ENCODE peak calls at places on chromosomes 2 and 18, in nine cellular contexts. H, T, D, R, X, L, C, F and N are unnamed samples.

GRCh38 chr2:239502430-239503221 is 101.8 kb upstream of the HDAC4 start:
- DNase-seq in X (no peak), C (no peak), T (no peak), H (no peak), F (no peak), L (no peak), R (no peak), D (no peak), N (no peak)

GRCh38 chr2:111668741-111669140 is 215.3 kb downstream of the ANAPC1 start:
- DNase-seq in L (no peak), F (no peak), R (no peak), H (no peak), D (no peak), C (no peak), T (no peak), X (no peak), N (no peak)

GRCh38 chr2:36044389-36044788 is 311.2 kb upstream of the CRIM1 start:
- DNase-seq in D (no peak), H (no peak), T (no peak), R (no peak), F (no peak), X (no peak), C (no peak), L (no peak), N (no peak)

GRCh38 chr18:3402962-3403585 is 46.9 kb upstream of the TGIF1 start:
- DNase-seq in F (peak), C (no peak), H (peak), L (peak), T (no peak), X (no peak), R (peak), D (peak), N (no peak)

GRCh38 chr2:48482313-48482712 is 47.6 kb upstream of the STON1 start:
- DNase-seq in L (no peak), R (no peak), D (no peak), F (peak), X (no peak), C (no peak), T (no peak), H (no peak), N (no peak)

GRCh38 chr2:226017534-226017933 is 618.0 kb downstream of the NYAP2 start:
- DNase-seq in L (no peak), F (no peak), H (no peak), D (no peak), X (no peak), T (no peak), R (no peak), C (no peak), N (no peak)

GRCh38 chr2:73239776-73240175 is 5.7 kb downstream of the CCT7 start:
- DNase-seq in F (peak), D (no peak), H (no peak), T (no peak), X (no peak), R (no peak), L (peak), C (no peak), N (no peak)

GRCh38 chr2:82256288-82256687 is 1951.7 kb upstream of the LRRTM1 start:
- DNase-seq in C (no peak), X (no peak), T (no peak), F (no peak), D (no peak), R (no peak), H (no peak), L (no peak), N (no peak)

GRCh38 chr2:190935054-190935453 is 54.4 kb downstream of the GLS start:
- DNase-seq in D (no peak), X (no peak), T (no peak), L (no peak), R (no peak), C (no peak), H (no peak), F (no peak), N (no peak)

GRCh38 chr18:36256094-36256493 is 41.4 kb upstream of the FHOD3 start:
- DNase-seq in D (no peak), R (no peak), L (no peak), X (no peak), T (no peak), F (no peak), H (no peak), C (no peak), N (no peak)

GRCh38 chr2:54115284-54116137 is at the start of gene ACYP2:
- DNase-seq in F (peak), C (peak), D (peak), H (peak), X (peak), T (peak), R (peak), L (peak), N (peak)

GRCh38 chr2:20106746-20107145 is 55.3 kb upstream of the LAPTM4A start:
- DNase-seq in D (peak), H (no peak), L (no peak), R (no peak), F (no peak), C (peak), T (peak), X (no peak), N (no peak)

GRCh38 chr18:74556166-74556565 is 21.9 kb downstream of the CNDP1 start:
- DNase-seq in H (no peak), T (no peak), L (no peak), D (no peak), X (no peak), F (no peak), R (no peak), C (no peak), N (no peak)

GRCh38 chr2:241848761-241849615 is 9.7 kb downstream of the PDCD1 start:
- DNase-seq in R (no peak), D (no peak), F (no peak), C (no peak), T (no peak), X (no peak), L (no peak), H (no peak), N (no peak)

GRCh38 chr2:186995092-186995491 is 146.1 kb upstream of the ZSWIM2 start:
- DNase-seq in X (no peak), R (no peak), F (peak), D (no peak), T (no peak), L (peak), C (no peak), H (no peak), N (no peak)

GRCh38 chr2:37794717-37795116 is 123.3 kb upstream of the CDC42EP3 start:
- DNase-seq in D (no peak), R (no peak), L (no peak), F (peak), T (no peak), C (no peak), H (no peak), X (no peak), N (no peak)

GRCh38 chr18:50061876-50062517 is 132.9 kb downstream of the MYO5B start:
- DNase-seq in T (no peak), R (no peak), F (no peak), X (no peak), D (no peak), C (no peak), H (no peak), L (no peak), N (no peak)

GRCh38 chr18:45954070-45954712 is 12.9 kb downstream of the EPG5 start:
- DNase-seq in T (no peak), L (peak), H (no peak), C (no peak), F (peak), D (no peak), R (no peak), X (no peak), N (no peak)

GRCh38 chr2:241636983-241637232 is at the start of gene THAP4:
- DNase-seq in F (peak), T (no peak), R (no peak), D (no peak), C (no peak), H (no peak), L (peak), X (no peak), N (no peak)

GRCh38 chr2:128303095-128303791 is 15.4 kb downstream of the HS6ST1 start:
- DNase-seq in H (no peak), F (no peak), C (no peak), T (no peak), X (no peak), R (peak), L (no peak), D (no peak), N (no peak)

GRCh38 chr2:184049566-184049965 is 548.8 kb upstream of the ZNF804A start:
- DNase-seq in L (no peak), D (no peak), R (no peak), T (no peak), X (no peak), H (no peak), F (no peak), C (no peak), N (no peak)

GRCh38 chr2:143375376-143375880 is 246.2 kb downstream of the ARHGAP15 start:
- DNase-seq in X (no peak), D (no peak), R (no peak), H (no peak), F (no peak), T (no peak), L (no peak), C (no peak), N (no peak)

GRCh38 chr2:225270861-225271260 is 128.6 kb upstream of the NYAP2 start:
- DNase-seq in C (no peak), H (peak), T (no peak), X (peak), D (peak), F (peak), R (peak), L (peak), N (peak)

GRCh38 chr2:129133692-129134641 is 815.3 kb upstream of the HS6ST1 start:
- DNase-seq in R (no peak), L (no peak), F (no peak), H (no peak), D (no peak), X (no peak), C (no peak), T (no peak), N (no peak)

GRCh38 chr2:74459377-74460118 is 1.3 kb downstream of the WBP1 start:
- DNase-seq in H (no peak), T (no peak), D (no peak), R (no peak), F (no peak), C (no peak), X (no peak), L (no peak), N (no peak)

GRCh38 chr2:189178726-189179606 is 595 bp downstream of the COL5A2 start:
- DNase-seq in L (peak), F (peak), T (no peak), D (no peak), X (no peak), H (no peak), C (peak), R (no peak), N (no peak)

GRCh38 chr18:46260016-46260878 is 156.1 kb downstream of the HAUS1 start:
- DNase-seq in H (no peak), R (no peak), F (peak), C (no peak), X (no peak), T (no peak), D (no peak), L (peak), N (no peak)

GRCh38 chr2:127107622-127107999 is 657 bp upstream of the BIN1 start:
- DNase-seq in H (peak), T (no peak), D (peak), X (no peak), F (no peak), L (no peak), R (no peak), C (no peak), N (peak)

GRCh38 chr2:8571792-8572499 is 109.9 kb upstream of the ID2 start:
- DNase-seq in D (no peak), T (no peak), F (no peak), X (no peak), R (peak), C (peak), L (no peak), H (no peak), N (no peak)

GRCh38 chr18:3457261-3457724 is 7.3 kb downstream of the TGIF1 start:
- DNase-seq in L (no peak), X (no peak), T (no peak), F (no peak), C (no peak), D (no peak), R (no peak), H (no peak), N (no peak)

GRCh38 chr2:23413641-23414040 is 28.7 kb downstream of the KLHL29 start:
- DNase-seq in R (no peak), X (no peak), D (no peak), L (no peak), C (no peak), H (no peak), T (no peak), F (no peak), N (no peak)

GRCh38 chr2:47033102-47033880 is 117.7 kb upstream of the MCFD2 start:
- DNase-seq in D (no peak), R (no peak), T (no peak), C (peak), L (peak), H (no peak), X (no peak), F (no peak), N (no peak)

GRCh38 chr2:24861500-24861899 is 58.5 kb downstream of the ADCY3 start:
- DNase-seq in C (no peak), D (no peak), H (no peak), T (no peak), L (no peak), F (no peak), X (no peak), R (no peak), N (no peak)

GRCh38 chr2:53944542-53944941 is 26.3 kb downstream of the PSME4 start:
- DNase-seq in X (no peak), H (no peak), R (no peak), L (no peak), C (no peak), T (no peak), F (no peak), D (no peak), N (no peak)